ENCODE peak calls at places on chromosomes 16 and 17, in ten cellular contexts. N is ovary, P is tibial nerve, U is esophagus squamous epithelium, F is testis, R is GM12891, G is H54, H is heart left ventricle, Z is right lobe of liver, I is lower leg skin. T is an unnamed sample.

GRCh38 chr16:8861563-8862308 is 7.1 kb downstream of the CARHSP1 start:
- DNase-seq in N (no peak), P (peak; percentile 38), U (no peak), F (peak; percentile 75), R (no peak), G (no peak), H (no peak), Z (peak; percentile 77), I (no peak), T (no peak)

GRCh38 chr16:8736123-8736680 is 61.2 kb downstream of the TMEM186 start:
- DNase-seq in N (no peak), P (no peak), U (no peak), F (no peak), R (no peak), G (no peak), H (no peak), Z (no peak), I (no peak), T (no peak)

GRCh38 chr17:32461853-32462617 is 17.7 kb downstream of the PSMD11 start:
- DNase-seq in N (peak; percentile 44), P (peak; percentile 45), U (no peak), F (peak; percentile 70), R (no peak), G (no peak), H (peak; percentile 32), Z (no peak), I (no peak), T (peak; percentile 83)

GRCh38 chr16:73713817-73714495 is 582.7 kb upstream of the PSMD7 start:
- DNase-seq in N (no peak), P (peak; percentile 19), U (no peak), F (peak; percentile 55), R (no peak), G (peak; percentile 14), H (no peak), Z (no peak), I (no peak), T (no peak)

GRCh38 chr16:10594312-10594950 is 14.0 kb upstream of the EMP2 start:
- DNase-seq in N (no peak), P (no peak), U (no peak), F (no peak), R (no peak), G (no peak), H (no peak), Z (no peak), I (peak; percentile 81), T (no peak)

GRCh38 chr16:61887903-61888302 is 148.3 kb downstream of the CDH8 start:
- DNase-seq in N (no peak), P (no peak), U (no peak), F (peak; percentile 24), R (no peak), G (no peak), H (no peak), Z (no peak), I (peak; percentile 15), T (no peak)

GRCh38 chr17:3754458-3755334 is 31.0 kb downstream of the HASPIN start:
- DNase-seq in N (peak; percentile 40), P (no peak), U (no peak), F (peak; percentile 82), R (peak; percentile 85), G (no peak), H (no peak), Z (peak; percentile 63), I (peak; percentile 88), T (peak; percentile 45)

GRCh38 chr16:30535777-30536190 is 1.1 kb upstream of the ZNF747 start:
- DNase-seq in N (peak; percentile 73), P (peak; percentile 56), U (no peak), F (peak; percentile 90), R (peak; percentile 71), G (no peak), H (peak; percentile 73), Z (peak; percentile 81), I (peak; percentile 73), T (peak; percentile 83)

GRCh38 chr17:61583242-61583641 is 7.8 kb downstream of the NACA2 start:
- DNase-seq in N (no peak), P (no peak), U (no peak), F (no peak), R (peak; percentile 10), G (peak; percentile 45), H (no peak), Z (no peak), I (no peak), T (peak; percentile 36)

GRCh38 chr17:37651846-37652245 is 8.6 kb upstream of the DDX52 start:
- DNase-seq in N (no peak), P (no peak), U (no peak), F (no peak), R (no peak), G (no peak), H (no peak), Z (no peak), I (no peak), T (no peak)

GRCh38 chr16:46785076-46785845 is 37.1 kb upstream of the MYLK3 start:
- DNase-seq in N (no peak), P (no peak), U (no peak), F (no peak), R (no peak), G (no peak), H (no peak), Z (no peak), I (no peak), T (no peak)

GRCh38 chr17:34670618-34671017 is 91.2 kb downstream of the TMEM132E start:
- DNase-seq in N (no peak), P (no peak), U (no peak), F (no peak), R (no peak), G (no peak), H (no peak), Z (peak; percentile 28), I (no peak), T (no peak)

GRCh38 chr17:8149419-8150193 is 2.6 kb downstream of the PER1 start:
- DNase-seq in N (peak; percentile 53), P (peak; percentile 16), U (no peak), F (no peak), R (no peak), G (no peak), H (no peak), Z (no peak), I (no peak), T (no peak)

GRCh38 chr17:8150194-8151119 is 1.7 kb downstream of the PER1 start:
- DNase-seq in N (peak; percentile 57), P (peak; percentile 14), U (no peak), F (no peak), R (no peak), G (no peak), H (no peak), Z (no peak), I (no peak), T (no peak)

GRCh38 chr17:8152112-8152775 is at the start of gene PER1:
- DNase-seq in N (peak; percentile 99), P (peak; percentile 97), U (peak; percentile 68), F (peak; percentile 99), R (peak; percentile 75), G (peak; percentile 90), H (peak; percentile 96), Z (peak; percentile 99), I (peak; percentile 96), T (peak; percentile 93)

GRCh38 chr17:8151641-8152111 is 528 bp downstream of the PER1 start:
- DNase-seq in N (peak; percentile 91), P (peak; percentile 88), U (no peak), F (peak; percentile 91), R (no peak), G (no peak), H (peak; percentile 92), Z (peak; percentile 83), I (peak; percentile 88), T (peak; percentile 67)

DNA sequence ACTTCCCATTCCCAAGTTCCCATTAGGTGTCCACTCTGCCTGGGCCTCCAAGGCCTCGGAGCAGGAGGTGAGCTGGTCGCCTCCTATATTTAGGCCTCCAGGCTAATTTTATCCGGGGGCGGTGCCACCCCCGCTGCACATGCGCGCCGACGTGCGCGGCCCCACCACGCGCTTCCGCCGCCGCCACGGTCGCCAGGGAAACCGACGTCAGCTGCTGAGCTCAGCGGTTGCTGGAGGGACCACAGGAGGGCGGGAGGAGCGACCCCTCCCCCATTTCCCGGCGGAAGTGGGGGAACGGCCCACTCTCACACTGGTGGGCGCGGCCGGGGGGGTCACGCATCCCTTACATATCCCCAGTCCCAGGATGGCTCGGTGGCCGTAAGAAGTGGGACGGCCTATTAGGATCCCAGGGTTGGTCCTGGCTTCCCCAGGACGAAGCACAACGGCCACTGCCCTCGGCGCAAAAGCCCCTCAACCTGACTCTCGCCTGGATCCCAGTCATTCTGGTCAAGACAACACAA is 1.0 kb downstream of the PER1 start:
- DNase-seq in N (peak; percentile 97), P (peak; percentile 79), U (peak; percentile 47), F (peak; percentile 93), R (peak; percentile 82), G (no peak), H (peak; percentile 96), Z (peak; percentile 86), I (peak; percentile 83), T (peak; percentile 82)
- TF ChIP-seq POLR2A in N (peak; percentile 75), P (peak; percentile 68), U (no peak), F (no peak), R (peak; percentile 28), G (peak; percentile 38), H (peak; percentile 67), Z (peak; percentile 56), I (no peak), T (no peak)

DNA sequence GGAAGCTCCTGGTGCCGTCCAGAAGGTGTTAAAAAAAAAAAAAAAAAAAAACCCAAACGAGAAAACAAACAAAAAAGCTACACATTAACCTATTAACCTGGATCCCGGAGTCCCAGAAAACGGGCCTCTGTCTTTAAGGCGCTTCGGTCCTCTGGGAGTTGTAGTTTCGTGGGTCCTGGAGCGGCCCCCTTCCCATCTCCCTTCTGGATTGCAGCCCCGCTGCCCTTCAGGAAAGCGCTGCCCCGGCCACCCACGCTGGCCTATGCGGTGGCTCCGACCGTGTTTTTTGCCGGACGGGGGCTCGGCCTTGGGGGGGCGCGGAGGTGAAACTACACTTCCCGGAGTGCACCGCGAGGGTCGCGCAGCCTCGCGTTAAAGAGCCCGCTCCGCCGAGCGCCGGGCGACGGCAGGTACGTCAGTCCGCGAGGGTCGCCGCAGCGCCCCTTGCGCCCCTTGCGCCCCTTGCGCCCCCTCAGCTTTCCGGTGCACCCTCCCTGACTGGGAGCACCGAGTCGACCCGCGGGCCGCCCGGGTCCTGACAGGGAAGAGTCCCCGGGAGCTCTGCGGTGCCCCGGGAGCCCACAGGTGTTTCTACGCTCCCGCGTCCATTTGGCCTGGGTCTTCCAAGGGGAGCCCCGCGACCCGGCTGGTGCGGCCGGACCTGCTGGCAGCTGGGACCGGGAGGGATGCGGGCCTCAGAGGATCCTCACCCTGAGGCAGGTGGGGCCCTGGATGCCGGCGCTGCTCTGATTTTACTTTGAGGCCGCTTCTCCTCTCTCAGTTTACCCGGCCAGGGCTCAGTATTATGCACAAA is at the start of gene FCSK:
- DNase-seq in N (peak; percentile 81), P (peak; percentile 53), U (no peak), F (peak; percentile 81), R (peak; percentile 86), G (peak; percentile 80), H (peak; percentile 61), Z (peak; percentile 76), I (no peak), T (peak; percentile 75)
- TF ChIP-seq POLR2A in N (no peak), P (no peak), U (no peak), F (no peak), R (no peak), G (peak; percentile 41), H (peak; percentile 36), Z (no peak), I (no peak), T (no peak)

GRCh38 chr16:26987631-26988030 is 79.1 kb upstream of the C16orf82 start:
- DNase-seq in N (no peak), P (no peak), U (no peak), F (no peak), R (no peak), G (no peak), H (no peak), Z (no peak), I (no peak), T (no peak)
- TF ChIP-seq POLR2A in N (no peak), P (no peak), U (no peak), F (no peak), R (no peak), G (no peak), H (no peak), Z (no peak), I (no peak), T (no peak)

GRCh38 chr16:81864646-81865382 is 85.7 kb downstream of the PLCG2 start:
- DNase-seq in N (no peak), P (no peak), U (no peak), F (no peak), R (no peak), G (no peak), H (no peak), Z (no peak), I (no peak), T (no peak)
- TF ChIP-seq POLR2A in N (no peak), P (no peak), U (no peak), F (no peak), R (no peak), G (no peak), H (no peak), Z (no peak), I (no peak), T (no peak)

T was measured in erythroblast.